ENCODE peak calls at places on chromosomes 12 and 14, in five cellular contexts. V, K, P, B and H are unnamed samples. For H3K27me3, the result is how much of the 10 kb centered on the place peaks cover.

GRCh38 chr14:98580131-98580678 is 691.8 kb downstream of the BCL11B start:
- DNase-seq in V (peak), B (no peak), K (peak), P (peak), H (peak)

GRCh38 chr12:123164222-123164621 is 13.3 kb upstream of the PITPNM2 start:
- DNase-seq in K (peak), B (no peak), P (no peak), V (no peak), H (no peak)

GRCh38 chr14:38941485-38941884 is 161.6 kb downstream of the SEC23A start:
- DNase-seq in B (no peak), K (no peak), P (peak), V (no peak), H (no peak)

GRCh38 chr14:58871972-58872530 is 234.3 kb downstream of the DACT1 start:
- DNase-seq in K (peak), V (peak), P (no peak), B (no peak), H (no peak)

GRCh38 chr14:91464615-91465205 is 45.4 kb downstream of the PPP4R3A start:
- DNase-seq in K (no peak), V (no peak), B (no peak), P (no peak), H (no peak)

GRCh38 chr12:32995623-32996022 is 99.0 kb upstream of the PKP2 start:
- DNase-seq in P (no peak), B (no peak), V (no peak), K (peak), H (no peak)

GRCh38 chr12:108357834-108358579 is 18.9 kb upstream of the CMKLR1 start:
- DNase-seq in B (no peak), K (no peak), V (no peak), P (no peak), H (no peak)

GRCh38 chr14:69882086-69882864 is 3.1 kb downstream of the SMOC1 start:
- DNase-seq in V (peak), B (peak), K (no peak), P (peak), H (no peak)

GRCh38 chr12:104772336-104772735 is 185.8 kb downstream of the SLC41A2 start:
- DNase-seq in B (no peak), V (no peak), K (no peak), P (no peak), H (no peak)

GRCh38 chr12:123078531-123079123 is 72.3 kb downstream of the PITPNM2 start:
- DNase-seq in B (no peak), V (no peak), K (no peak), P (no peak), H (no peak)

GRCh38 chr14:49861581-49861922 is 9.0 kb upstream of the NEMF start:
- DNase-seq in V (peak), K (peak), B (peak), P (peak), H (peak)

GRCh38 chr14:68140111-68140741 is 320.6 kb downstream of the RAD51B start:
- DNase-seq in B (no peak), V (peak), P (peak), K (peak), H (no peak)

GRCh38 chr14:105414456-105415371 is 4.9 kb upstream of the MTA1 start:
- DNase-seq in V (peak), B (peak), K (peak), P (peak), H (no peak)

GRCh38 chr14:24404814-24405213 is 6.0 kb downstream of the NYNRIN start:
- DNase-seq in B (no peak), K (no peak), P (no peak), V (no peak), H (no peak)

GRCh38 chr14:51328942-51329350 is 88.9 kb downstream of the TMX1 start:
- DNase-seq in P (no peak), B (no peak), K (no peak), V (peak), H (no peak)

DNA sequence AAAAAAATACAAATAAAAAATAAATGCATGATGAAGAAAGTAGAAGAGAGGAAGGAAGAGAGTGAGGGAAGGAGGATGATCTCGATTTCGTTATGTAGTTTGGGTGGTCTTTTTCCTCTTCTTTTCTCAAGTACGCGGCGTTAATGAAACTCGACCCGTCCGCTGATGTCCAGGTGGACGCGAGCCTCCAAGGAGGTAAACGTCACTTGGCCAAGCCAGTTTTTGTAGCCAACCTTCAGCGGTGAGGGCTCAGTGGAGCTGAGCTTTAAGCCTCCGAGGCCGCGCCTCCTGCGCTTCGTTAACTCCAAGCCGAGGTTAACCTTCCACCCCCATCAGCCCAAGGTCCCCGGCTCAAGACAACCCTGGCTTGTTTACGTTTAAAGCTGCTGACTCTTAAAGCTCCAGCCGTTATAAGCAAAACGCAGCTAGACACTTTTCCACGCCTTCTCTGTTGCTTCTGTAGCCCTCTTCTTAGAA is 736 bp upstream of the ITPR2 start:
- DNase-seq in K (peak), B (peak), V (peak), P (peak), H (peak)
- TF ChIP-seq EZH2phosphoT487 in K (no peak), B (no peak), V (no peak), P (no peak), H (no peak)

DNA sequence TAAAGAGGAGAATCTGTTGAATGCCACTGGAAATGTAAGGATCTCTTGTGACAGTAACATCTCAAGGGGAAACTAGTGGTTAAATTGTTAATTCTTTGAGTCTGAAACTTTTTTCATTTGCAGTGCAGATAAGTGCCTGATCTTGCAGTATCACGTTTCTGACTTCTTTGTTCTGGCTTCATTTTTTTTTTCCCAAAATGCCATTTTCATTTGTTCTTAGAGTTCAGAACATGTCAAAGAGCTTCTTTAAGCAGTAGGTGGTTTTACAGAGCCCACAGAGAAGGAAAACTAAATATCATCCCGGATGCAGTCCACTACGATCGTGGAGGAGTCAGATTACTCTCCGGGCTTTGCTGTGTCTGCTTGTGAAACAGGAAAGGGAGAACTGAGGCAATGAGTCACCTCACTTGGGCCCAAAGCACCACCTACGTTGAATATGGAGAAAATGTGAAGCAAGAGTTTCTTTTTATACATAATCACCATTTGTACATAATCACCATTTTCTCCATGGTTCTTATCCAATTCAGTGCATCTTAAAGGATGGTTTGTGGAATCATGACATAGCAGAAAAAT is 43.9 kb downstream of the HMGA2 start:
- DNase-seq in K (no peak), P (no peak), V (peak), B (no peak), H (no peak)
- H3K4me3 ChIP-seq in K (no peak), P (no peak), V (peak), B (no peak), H (no peak)

GRCh38 chr12:72989458-72989947 is 717.3 kb downstream of the TRHDE start:
- DNase-seq in V (no peak), B (peak), K (no peak), P (no peak), H (no peak)
- H3K27me3 ChIP-seq in V (under half), B (under half), K (under half), P (under half), H (under half)

DNA sequence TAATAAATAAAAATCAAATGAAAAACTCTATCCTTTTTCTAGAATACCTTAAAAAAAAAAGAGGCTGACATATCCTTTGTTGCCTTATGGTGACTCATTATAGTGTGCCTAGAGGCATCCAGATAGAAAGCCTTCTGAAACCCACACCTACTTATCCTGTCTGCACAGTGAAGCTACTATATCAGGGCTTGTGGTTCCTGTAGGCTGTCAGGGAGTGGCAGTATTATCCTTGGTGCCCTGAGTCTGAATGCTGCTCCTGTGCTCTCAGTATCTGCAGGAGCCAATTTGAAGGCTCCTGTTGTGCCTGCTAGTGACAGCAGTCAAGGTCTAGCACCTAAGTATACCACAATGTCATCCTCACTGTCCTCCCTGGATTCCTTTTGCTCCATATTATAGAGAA is 168.4 kb upstream of the AVPR1A start:
- DNase-seq in P (peak), K (peak), V (peak), B (no peak), H (no peak)
- TF ChIP-seq EZH2phosphoT487 in P (no peak), K (no peak), V (no peak), B (no peak), H (no peak)

DNA sequence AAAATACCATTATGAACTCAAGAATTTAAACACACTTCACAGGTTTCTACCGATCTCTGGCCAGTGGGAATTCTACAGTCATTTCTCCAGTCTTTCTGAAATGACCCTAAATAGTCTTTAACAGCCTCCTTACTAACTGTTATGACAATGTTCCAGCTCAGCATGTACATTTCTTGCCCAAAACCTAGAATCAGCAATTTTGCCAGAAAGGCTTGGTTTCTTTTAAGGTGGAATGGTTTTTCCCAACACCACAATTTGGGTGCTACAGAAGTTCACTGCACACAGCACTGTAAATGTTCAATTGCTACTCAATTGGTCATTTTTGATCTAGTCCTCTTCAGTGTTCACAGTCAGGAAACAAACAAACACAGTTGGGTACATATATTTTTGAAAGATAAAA is 69.7 kb downstream of the LRP6 start:
- DNase-seq in K (no peak), V (no peak), B (no peak), P (no peak), H (no peak)
- H3K4me3 ChIP-seq in K (no peak), V (no peak), B (no peak), P (no peak), H (no peak)